ENCODE peak calls at places on chromosomes 6 and 20, in six cellular contexts. S is amygdala, H is GM13977, C is GF-D8, G is fibroblast of pulmonary artery, T is pancreas. D is an unnamed sample.
A peak's percentile ranks its signal among the peaks of the same experiment; 100 is the strongest.

GRCh38 chr20:25033250-25033940 is 24.5 kb downstream of the ACSS1 start:
- DNase-seq in G (peak; percentile 37), T (no peak), C (no peak), H (no peak), S (no peak), D (no peak)

GRCh38 chr6:154514481-154514880 is 4.0 kb upstream of the CNKSR3 start:
- DNase-seq in S (no peak), T (no peak), G (no peak), C (no peak), H (no peak), D (no peak)

GRCh38 chr6:79224005-79224404 is 10.5 kb downstream of the HMGN3 start:
- DNase-seq in T (no peak), G (no peak), C (no peak), S (no peak), H (no peak), D (no peak)

GRCh38 chr6:14333556-14334305 is 216.2 kb downstream of the CD83 start:
- DNase-seq in T (no peak), C (no peak), S (no peak), G (peak; percentile 35), H (no peak), D (no peak)

GRCh38 chr6:80742481-80742880 is 636.0 kb downstream of the BCKDHB start:
- DNase-seq in T (no peak), H (no peak), S (no peak), G (peak; percentile 63), C (no peak), D (no peak)

GRCh38 chr6:117481926-117482239 is 591 bp upstream of the DCBLD1 start:
- DNase-seq in S (no peak), H (no peak), G (no peak), C (no peak), T (no peak), D (no peak)

GRCh38 chr6:72946766-72947165 is 278.5 kb downstream of the KHDC1L start:
- DNase-seq in S (no peak), T (no peak), H (no peak), G (peak; percentile 83), C (no peak), D (no peak)

GRCh38 chr6:35082046-35082732 is 59.0 kb downstream of the TCP11 start:
- DNase-seq in G (no peak), S (no peak), T (no peak), H (no peak), C (no peak), D (no peak)

GRCh38 chr6:30743099-30744053 is 889 bp upstream of the FLOT1 start:
- DNase-seq in T (no peak), G (peak; percentile 44), H (peak; percentile 45), C (no peak), S (no peak), D (no peak)

GRCh38 chr6:162680367-162680766 is 47.2 kb downstream of the PRKN start:
- DNase-seq in H (no peak), T (no peak), G (no peak), C (no peak), S (no peak), D (no peak)

GRCh38 chr6:90233994-90234393 is 62.6 kb downstream of the BACH2 start:
- DNase-seq in T (no peak), S (no peak), H (no peak), G (no peak), C (no peak), D (no peak)

GRCh38 chr20:55888655-55889054 is 116.7 kb downstream of the CBLN4 start:
- DNase-seq in S (no peak), T (no peak), C (no peak), G (no peak), H (no peak), D (no peak)

GRCh38 chr6:20599302-20600051 is 65.2 kb downstream of the CDKAL1 start:
- DNase-seq in H (peak; percentile 28), G (no peak), T (no peak), S (no peak), C (no peak), D (no peak)

GRCh38 chr6:44456070-44456965 is 68.8 kb downstream of the CDC5L start:
- DNase-seq in H (peak; percentile 72), S (no peak), T (no peak), C (no peak), G (peak; percentile 67), D (no peak)

GRCh38 chr6:166958926-166959861 is 2.8 kb upstream of the RNASET2 start:
- DNase-seq in G (peak; percentile 39), T (no peak), H (no peak), S (no peak), C (peak; percentile 68), D (no peak)

GRCh38 chr20:46213946-46214830 is 94.1 kb downstream of the CDH22 start:
- DNase-seq in C (no peak), S (no peak), H (no peak), T (no peak), G (no peak), D (no peak)

GRCh38 chr6:46013639-46014038 is 2.0 kb downstream of the CLIC5 start:
- DNase-seq in T (no peak), S (no peak), G (no peak), H (no peak), C (no peak), D (no peak)

GRCh38 chr6:392441-393390 is 1.2 kb downstream of the IRF4 start:
- DNase-seq in T (no peak), H (no peak), G (no peak), S (no peak), C (no peak), D (peak; percentile 41)

GRCh38 chr6:156189714-156190113 is 587.5 kb upstream of the ARID1B start:
- DNase-seq in T (no peak), S (no peak), C (no peak), G (no peak), H (no peak), D (no peak)

GRCh38 chr6:139698526-139699182 is 324.2 kb upstream of the CITED2 start:
- DNase-seq in G (peak; percentile 41), H (no peak), S (no peak), C (peak; percentile 63), T (no peak), D (no peak)

GRCh38 chr6:11732036-11732545 is 46.5 kb downstream of the ADTRP start:
- DNase-seq in H (peak; percentile 77), S (no peak), G (peak; percentile 61), T (no peak), C (peak; percentile 83), D (peak; percentile 54)

GRCh38 chr20:19435820-19436219 is 223.4 kb downstream of the SLC24A3 start:
- DNase-seq in G (no peak), H (no peak), C (no peak), T (no peak), S (no peak), D (no peak)